ENCODE peak calls at places on chromosomes 2 and 18, in seven cellular contexts. R, N, H, V, B, T and A are unnamed samples.

GRCh38 chr2:212030709-212031108 is 507.9 kb downstream of the ERBB4 start:
- DNase-seq in B (no peak), N (no peak), R (no peak), H (no peak), V (no peak), T (no peak), A (no peak)

GRCh38 chr18:10169064-10169562 is 255.3 kb downstream of the VAPA start:
- DNase-seq in H (no peak), N (peak; percentile 71), B (no peak), T (no peak), V (no peak), R (peak; percentile 71), A (peak; percentile 76)

GRCh38 chr2:182301093-182301492 is 125.7 kb downstream of the PDE1A start:
- DNase-seq in R (no peak), B (no peak), N (no peak), H (no peak), T (no peak), V (no peak), A (peak; percentile 27)

GRCh38 chr2:122101319-122101718 is 345.9 kb downstream of the TSN start:
- DNase-seq in R (no peak), N (no peak), B (no peak), T (no peak), V (no peak), H (no peak), A (no peak)

GRCh38 chr2:19764998-19765397 is 136.8 kb downstream of the TTC32 start:
- DNase-seq in B (no peak), N (peak; percentile 23), H (no peak), V (no peak), R (no peak), T (no peak), A (no peak)

GRCh38 chr18:34595673-34596072 is 114.4 kb upstream of the DTNA start:
- DNase-seq in R (peak; percentile 11), V (peak; percentile 8), N (peak; percentile 11), T (no peak), B (no peak), H (no peak), A (peak; percentile 53)

GRCh38 chr18:63788447-63789096 is 13.4 kb downstream of the SERPINB7 start:
- DNase-seq in B (no peak), T (peak; percentile 50), R (peak; percentile 91), V (peak; percentile 58), N (peak; percentile 92), H (no peak), A (peak; percentile 70)

GRCh38 chr2:47389692-47390091 is 13.3 kb upstream of the MSH2 start:
- DNase-seq in H (no peak), N (no peak), T (no peak), B (no peak), V (no peak), R (no peak), A (no peak)

GRCh38 chr2:37800176-37800835 is 124.8 kb upstream of the RMDN2 start:
- DNase-seq in T (no peak), B (no peak), V (no peak), R (peak; percentile 36), N (no peak), H (no peak), A (no peak)

GRCh38 chr18:11167778-11168177 is 18.4 kb upstream of the PIEZO2 start:
- DNase-seq in N (peak; percentile 66), H (no peak), V (peak; percentile 13), T (no peak), B (no peak), R (peak; percentile 46), A (peak; percentile 24)

GRCh38 chr18:2979027-2979570 is 33.8 kb downstream of the LPIN2 start:
- DNase-seq in R (peak; percentile 70), T (no peak), V (peak; percentile 37), N (peak; percentile 84), H (no peak), B (no peak), A (peak; percentile 82)

GRCh38 chr2:112520234-112520783 is 22.0 kb upstream of the POLR1B start:
- DNase-seq in H (no peak), N (no peak), T (no peak), V (no peak), B (no peak), R (no peak), A (no peak)
- TF ChIP-seq CTCF in H (no peak), N (no peak), T (no peak), V (no peak), B (no peak), R (no peak), A (no peak)

GRCh38 chr2:78782196-78782595 is 243.3 kb upstream of the REG3G start:
- DNase-seq in R (no peak), T (no peak), N (no peak), B (no peak), H (no peak), V (no peak), A (no peak)

GRCh38 chr2:78780864-78781583 is 244.5 kb upstream of the REG3G start:
- DNase-seq in R (no peak), T (no peak), B (no peak), H (no peak), V (no peak), N (no peak), A (no peak)

GRCh38 chr2:78778756-78779510 is 246.6 kb upstream of the REG3G start:
- DNase-seq in H (no peak), N (no peak), R (no peak), B (no peak), V (no peak), T (no peak), A (no peak)

GRCh38 chr2:78775291-78775690 is 250.2 kb upstream of the REG3G start:
- DNase-seq in N (no peak), T (no peak), R (no peak), H (no peak), V (no peak), B (no peak), A (no peak)

DNA sequence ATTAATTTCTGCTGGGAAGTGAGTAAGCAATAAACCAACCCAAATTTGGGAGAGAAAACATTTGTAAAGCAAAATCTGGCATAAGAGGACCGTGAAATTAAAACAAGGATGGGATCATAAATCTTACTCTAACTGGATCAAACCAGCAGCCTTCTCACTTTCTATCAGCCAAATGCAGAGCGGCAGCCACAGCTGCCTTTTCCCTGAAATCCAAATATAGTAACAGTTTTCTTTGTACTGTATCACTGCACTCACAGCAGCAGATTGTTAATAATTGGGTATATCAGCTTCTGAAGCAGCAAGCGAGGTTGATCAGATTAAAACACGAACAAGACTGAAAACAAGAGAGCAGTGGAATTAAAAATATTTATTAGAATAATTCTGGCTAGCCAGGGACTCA is 245.2 kb upstream of the REG3G start:
- DNase-seq in B (no peak), R (no peak), V (no peak), N (no peak), T (no peak), H (no peak), A (no peak)
- H3K4me3 ChIP-seq in B (no peak overlapping the region), R (no peak overlapping the region), V (no peak overlapping the region), N (no peak overlapping the region), T (no peak overlapping the region), H (no peak overlapping the region), A (no peak overlapping the region)

GRCh38 chr2:105417789-105418475 is 19.1 kb upstream of the FHL2 start:
- DNase-seq in V (no peak), N (no peak), B (no peak), T (no peak), R (peak; percentile 69), H (no peak), A (peak; percentile 59)
- TF ChIP-seq CTCF in V (no peak), N (no peak), B (no peak), T (no peak), R (no peak), H (no peak), A (no peak)

GRCh38 chr18:57437433-57437781 is 2.2 kb downstream of the ONECUT2 start:
- DNase-seq in V (no peak), H (no peak), R (no peak), N (no peak), B (no peak), T (no peak), A (no peak)
- H3K4me3 ChIP-seq in V (no peak overlapping the region), H (peak overlapping the region; percentile 4), R (no peak overlapping the region), N (no peak overlapping the region), B (peak overlapping the region; percentile 64), T (peak overlapping the region; percentile 47), A (no peak overlapping the region)